ENCODE peak calls at places on chromosomes 16 and 17, in eight cellular contexts. B, C, P, T, Y, S, Q and U are unnamed samples.

GRCh38 chr16:51049678-51050378 is 101.2 kb downstream of the SALL1 start:
- DNase-seq in Q (no peak), C (no peak), P (no peak), S (no peak), Y (no peak), B (no peak), T (no peak), U (no peak)

GRCh38 chr17:82246040-82246364 is 17.2 kb downstream of the SLC16A3 start:
- DNase-seq in S (no peak), P (no peak), B (no peak), C (no peak), Y (no peak), T (no peak), Q (no peak), U (no peak)

GRCh38 chr17:66426397-66427033 is 124.1 kb downstream of the PRKCA start:
- DNase-seq in S (no peak), P (peak; percentile 46), Q (peak; percentile 31), C (no peak), B (no peak), T (no peak), Y (no peak), U (no peak)

GRCh38 chr17:63827801-63828221 is 348 bp upstream of the FTSJ3 start:
- DNase-seq in S (no peak), Y (no peak), T (no peak), B (no peak), C (no peak), Q (no peak), P (no peak), U (no peak)

GRCh38 chr17:77407321-77408277 is 266.8 kb downstream of the SEC14L1 start:
- DNase-seq in P (no peak), S (no peak), Q (no peak), B (no peak), C (no peak), T (no peak), Y (peak; percentile 70), U (no peak)

GRCh38 chr17:22138861-22139469 is 446.6 kb downstream of the KCNJ18 start:
- DNase-seq in C (no peak), T (no peak), P (no peak), Q (no peak), B (no peak), Y (no peak), S (no peak), U (no peak)

GRCh38 chr17:12765544-12765943 is 23.8 kb upstream of the ARHGAP44 start:
- DNase-seq in Q (no peak), C (peak; percentile 78), Y (peak; percentile 26), T (no peak), S (no peak), P (no peak), B (peak; percentile 25), U (peak; percentile 72)

GRCh38 chr17:77371117-77371887 is 230.5 kb downstream of the SEC14L1 start:
- DNase-seq in Q (no peak), P (no peak), T (no peak), Y (no peak), S (no peak), C (no peak), B (peak; percentile 29), U (no peak)

GRCh38 chr16:78894872-78895271 is 705.7 kb downstream of the MAF start:
- DNase-seq in Q (no peak), B (no peak), S (peak; percentile 35), C (no peak), T (no peak), P (no peak), Y (no peak), U (no peak)

GRCh38 chr17:794876-795275 is 12.7 kb downstream of the MRM3 start:
- DNase-seq in C (peak; percentile 6), Y (peak; percentile 84), B (peak; percentile 88), T (peak; percentile 88), P (peak; percentile 25), S (peak; percentile 39), Q (peak; percentile 47), U (peak; percentile 86)

GRCh38 chr17:50604470-50604869 is 30.2 kb upstream of the ABCC3 start:
- DNase-seq in T (peak; percentile 82), P (no peak), Y (peak; percentile 85), S (no peak), B (peak; percentile 80), Q (no peak), C (no peak), U (no peak)

GRCh38 chr17:50531428-50532025 is 1.0 kb upstream of the EPN3 start:
- DNase-seq in P (no peak), T (no peak), Q (no peak), B (no peak), S (no peak), Y (no peak), C (no peak), U (no peak)

GRCh38 chr17:36475346-36475970 is 11.0 kb upstream of the ZNHIT3 start:
- DNase-seq in Y (no peak), B (no peak), Q (no peak), S (no peak), T (no peak), C (no peak), P (no peak), U (no peak)

GRCh38 chr17:1050996-1051925 is 54.3 kb downstream of the TIMM22 start:
- DNase-seq in Y (no peak), S (no peak), Q (no peak), T (peak; percentile 8), P (no peak), C (no peak), B (no peak), U (no peak)

GRCh38 chr17:4513113-4514032 is 14.7 kb downstream of the SPNS2 start:
- DNase-seq in T (no peak), P (no peak), B (no peak), C (no peak), Q (no peak), Y (no peak), S (no peak), U (no peak)

GRCh38 chr17:7748098-7748775 is 30.7 kb downstream of the DNAH2 start:
- DNase-seq in P (no peak), Q (no peak), C (no peak), S (no peak), T (no peak), B (no peak), Y (peak; percentile 26), U (no peak)

GRCh38 chr17:45333702-45334092 is 16.9 kb upstream of the MAP3K14 start:
- DNase-seq in T (no peak), Y (no peak), Q (no peak), S (no peak), B (no peak), C (no peak), P (no peak), U (no peak)
- H3K27ac ChIP-seq in T (peak overlapping the region; percentile 41), Y (peak overlapping the region; percentile 48), Q (no peak overlapping the region), S (no peak overlapping the region), B (no peak overlapping the region), C (no peak overlapping the region), P (no peak overlapping the region), U (no peak overlapping the region)

DNA sequence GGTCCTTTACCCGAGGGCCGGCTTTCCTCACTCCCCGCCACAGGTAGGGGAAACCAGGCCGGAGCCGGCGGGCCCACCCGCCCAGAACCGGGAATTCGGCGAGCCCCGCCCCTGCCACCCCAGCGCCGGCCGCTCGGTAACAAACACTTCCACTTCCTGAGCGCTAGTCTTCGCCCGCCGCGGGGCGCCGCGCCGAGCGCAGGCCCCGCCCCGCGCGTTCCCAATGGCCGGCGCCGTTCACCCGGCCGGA is 224 bp upstream of the NHERF1 start:
- DNase-seq in B (no peak), Q (no peak), Y (no peak), S (no peak), T (no peak), C (no peak), P (no peak), U (no peak)
- TF ChIP-seq CTCF in B (no peak), Q (no peak), Y (peak; percentile 36), S (peak; percentile 39), T (peak; percentile 19), C (no peak), P (no peak), U (no peak)

GRCh38 chr17:40063915-40064531 is 1.3 kb downstream of the THRA start:
- DNase-seq in C (no peak), Y (no peak), P (no peak), B (no peak), T (no peak), Q (no peak), S (no peak), U (no peak)

GRCh38 chr17:40067710-40068109 is 4.9 kb downstream of the THRA start:
- DNase-seq in P (no peak), T (no peak), C (no peak), S (no peak), Q (no peak), B (no peak), Y (no peak), U (no peak)

GRCh38 chr17:40063034-40063765 is 435 bp downstream of the THRA start:
- DNase-seq in Y (peak; percentile 65), Q (no peak), C (no peak), P (no peak), S (peak; percentile 44), B (peak; percentile 49), T (peak; percentile 61), U (peak; percentile 51)

GRCh38 chr17:40065771-40066510 is 3.2 kb downstream of the THRA start:
- DNase-seq in S (no peak), T (no peak), Y (no peak), B (no peak), Q (no peak), C (no peak), P (no peak), U (no peak)

DNA sequence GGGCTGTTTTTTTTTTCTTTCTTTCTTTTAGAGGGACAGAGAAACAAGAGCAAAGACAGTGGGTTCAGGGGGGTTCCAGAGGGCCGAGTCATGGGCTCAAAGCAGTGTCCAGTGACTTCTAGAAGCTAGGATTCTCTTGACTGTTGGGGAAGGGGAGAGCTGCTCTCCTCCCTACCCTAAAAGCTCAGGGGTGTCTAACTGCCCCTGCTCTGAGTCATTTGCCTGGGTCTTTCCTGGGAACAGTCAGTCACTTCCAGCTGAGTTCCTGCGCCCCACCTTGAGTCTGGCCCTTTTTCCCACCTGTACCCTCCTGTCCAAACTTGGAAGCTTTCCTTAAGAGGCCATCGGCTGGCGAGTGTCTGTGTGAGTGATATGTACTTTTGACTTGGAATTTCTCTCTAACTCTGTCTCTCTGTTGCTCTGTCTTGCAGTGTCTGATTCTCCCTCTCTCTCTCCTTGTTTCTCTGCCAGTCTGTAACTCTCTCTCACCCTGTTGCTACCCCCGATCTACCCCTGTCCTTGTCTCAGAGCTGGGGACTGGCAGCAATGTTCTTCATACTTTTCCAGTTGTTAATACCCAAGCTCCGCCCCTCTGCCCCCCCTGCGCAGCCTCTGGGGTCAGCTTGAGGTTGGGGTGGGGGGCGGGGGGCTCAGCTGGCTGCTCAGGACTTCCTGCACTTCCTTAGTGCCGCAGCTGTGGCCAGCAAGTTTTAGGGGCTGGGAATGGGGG is 2.4 kb downstream of the THRA start:
- DNase-seq in T (no peak), B (no peak), P (no peak), Q (no peak), C (no peak), S (no peak), Y (no peak), U (no peak)
- H3K27ac ChIP-seq in T (peak overlapping the region; percentile 99), B (peak overlapping the region; percentile 100), P (peak overlapping the region; percentile 50), Q (no peak overlapping the region), C (peak overlapping the region; percentile 39), S (peak overlapping the region; percentile 98), Y (peak overlapping the region; percentile 98), U (peak overlapping the region; percentile 100)

DNA sequence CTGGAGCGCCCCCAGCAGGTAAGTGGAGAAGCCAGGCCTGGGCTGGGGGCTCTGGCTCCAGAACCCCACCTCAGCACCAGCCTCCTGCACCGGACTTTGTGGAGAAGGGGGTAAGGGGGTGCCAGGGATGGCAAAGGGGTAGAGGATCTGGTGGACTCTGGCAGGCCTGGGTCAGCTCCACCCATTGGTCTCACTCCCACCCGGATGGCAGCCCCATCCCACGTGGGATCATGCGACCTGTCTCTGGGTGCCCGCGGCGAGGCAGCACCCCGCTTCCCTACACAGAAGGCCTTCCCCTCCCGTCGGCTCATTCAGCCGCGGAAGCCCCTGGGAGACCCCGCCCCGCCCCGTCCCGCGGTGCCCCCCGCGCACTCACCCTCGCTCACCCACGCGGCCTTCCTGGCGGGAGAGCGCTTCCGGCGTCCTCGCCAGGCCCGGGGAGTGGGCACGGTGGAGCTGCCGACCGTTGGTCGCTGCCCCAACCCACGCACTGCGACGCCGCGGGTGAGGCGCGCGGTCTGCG is 498 bp upstream of the PLEKHG4 start:
- DNase-seq in B (no peak), Y (peak; percentile 41), P (peak; percentile 30), C (no peak), Q (no peak), S (peak; percentile 39), T (no peak), U (no peak)
- TF ChIP-seq CTCF in B (no peak), Y (no peak), P (no peak), C (peak; percentile 35), Q (no peak), S (peak; percentile 13), T (no peak), U (no peak)